ENCODE peak calls at places on chromosomes 4 and X, in seven cellular contexts. One of them, this sample, is unnamed.

GRCh38 chr4:20254517-20255250 is 3.0 kb downstream of the SLIT2 start:
- DNase-seq in psoas muscle: peak; percentile 57
- DNase-seq in cardiac fibroblast: peak; percentile 60
- DNase-seq in CD4-positive, alpha-beta T cell: no peak
- DNase-seq in AG10803: peak; percentile 44
- DNase-seq in prostate gland: no peak
- DNase-seq in Calu3: no peak
- DNase-seq in this sample: no peak

GRCh38 chr4:79865253-79865652 is 207.8 kb downstream of the ANTXR2 start:
- DNase-seq in AG10803: peak; percentile 53
- DNase-seq in prostate gland: no peak
- DNase-seq in Calu3: no peak
- DNase-seq in CD4-positive, alpha-beta T cell: no peak
- DNase-seq in cardiac fibroblast: peak; percentile 38
- DNase-seq in psoas muscle: no peak
- DNase-seq in this sample: no peak

GRCh38 chr4:152735302-152735917 is 44.1 kb downstream of the TIGD4 start:
- DNase-seq in psoas muscle: no peak
- DNase-seq in cardiac fibroblast: peak; percentile 51
- DNase-seq in prostate gland: no peak
- DNase-seq in CD4-positive, alpha-beta T cell: no peak
- DNase-seq in AG10803: peak; percentile 23
- DNase-seq in Calu3: no peak
- DNase-seq in this sample: no peak

GRCh38 chrX:17553451-17553850 is 178.5 kb downstream of the NHS start:
- DNase-seq in psoas muscle: no peak
- DNase-seq in AG10803: peak; percentile 74
- DNase-seq in CD4-positive, alpha-beta T cell: no peak
- DNase-seq in cardiac fibroblast: peak; percentile 83
- DNase-seq in prostate gland: peak; percentile 13
- DNase-seq in Calu3: peak; percentile 48
- DNase-seq in this sample: no peak

GRCh38 chr4:186190456-186191265 is 706 bp upstream of the CYP4V2 start:
- DNase-seq in CD4-positive, alpha-beta T cell: peak; percentile 26
- DNase-seq in AG10803: peak; percentile 10
- DNase-seq in prostate gland: peak; percentile 33
- DNase-seq in psoas muscle: no peak
- DNase-seq in cardiac fibroblast: peak; percentile 33
- DNase-seq in Calu3: peak; percentile 45
- DNase-seq in this sample: no peak

GRCh38 chr4:109803924-109804571 is 2.2 kb upstream of the CFI start:
- DNase-seq in Calu3: peak; percentile 40
- DNase-seq in cardiac fibroblast: peak; percentile 56
- DNase-seq in prostate gland: peak; percentile 25
- DNase-seq in CD4-positive, alpha-beta T cell: no peak
- DNase-seq in psoas muscle: no peak
- DNase-seq in AG10803: peak; percentile 45
- DNase-seq in this sample: no peak

GRCh38 chr4:139014391-139015268 is 951 bp upstream of the NOCT start:
- DNase-seq in Calu3: peak; percentile 41
- DNase-seq in psoas muscle: no peak
- DNase-seq in prostate gland: no peak
- DNase-seq in cardiac fibroblast: peak; percentile 96
- DNase-seq in AG10803: peak; percentile 95
- DNase-seq in CD4-positive, alpha-beta T cell: no peak
- DNase-seq in this sample: peak; percentile 62

GRCh38 chrX:31449975-31450374 is 378.1 kb upstream of the FTHL17 start:
- DNase-seq in psoas muscle: no peak
- DNase-seq in AG10803: peak; percentile 43
- DNase-seq in cardiac fibroblast: peak; percentile 51
- DNase-seq in CD4-positive, alpha-beta T cell: no peak
- DNase-seq in Calu3: no peak
- DNase-seq in prostate gland: no peak
- DNase-seq in this sample: no peak

GRCh38 chrX:150547511-150548115 is 20.8 kb upstream of the MTM1 start:
- DNase-seq in Calu3: peak; percentile 48
- DNase-seq in cardiac fibroblast: peak; percentile 34
- DNase-seq in prostate gland: peak; percentile 34
- DNase-seq in CD4-positive, alpha-beta T cell: no peak
- DNase-seq in psoas muscle: peak; percentile 83
- DNase-seq in AG10803: peak; percentile 38
- DNase-seq in this sample: peak; percentile 50

GRCh38 chr4:174222266-174222872 is 61.1 kb downstream of the FBXO8 start:
- DNase-seq in Calu3: peak; percentile 12
- DNase-seq in AG10803: peak; percentile 17
- DNase-seq in CD4-positive, alpha-beta T cell: no peak
- DNase-seq in psoas muscle: no peak
- DNase-seq in prostate gland: no peak
- DNase-seq in cardiac fibroblast: peak; percentile 59
- DNase-seq in this sample: no peak

GRCh38 chr4:84957509-84958420 is 8.7 kb downstream of the WDFY3 start:
- DNase-seq in prostate gland: no peak
- DNase-seq in Calu3: no peak
- DNase-seq in AG10803: no peak
- DNase-seq in cardiac fibroblast: no peak
- DNase-seq in psoas muscle: no peak
- DNase-seq in CD4-positive, alpha-beta T cell: no peak
- DNase-seq in this sample: no peak

GRCh38 chrX:6149231-6149870 is 79.3 kb downstream of the NLGN4X start:
- DNase-seq in CD4-positive, alpha-beta T cell: no peak
- DNase-seq in prostate gland: no peak
- DNase-seq in AG10803: no peak
- DNase-seq in Calu3: no peak
- DNase-seq in psoas muscle: no peak
- DNase-seq in cardiac fibroblast: no peak
- DNase-seq in this sample: no peak

GRCh38 chr4:6268650-6269399 is 825 bp upstream of the WFS1 start:
- DNase-seq in prostate gland: no peak
- DNase-seq in AG10803: no peak
- DNase-seq in CD4-positive, alpha-beta T cell: no peak
- DNase-seq in psoas muscle: peak; percentile 49
- DNase-seq in Calu3: no peak
- DNase-seq in cardiac fibroblast: no peak
- DNase-seq in this sample: no peak

GRCh38 chr4:16752150-16752549 is 146.3 kb downstream of the LDB2 start:
- DNase-seq in psoas muscle: no peak
- DNase-seq in CD4-positive, alpha-beta T cell: no peak
- DNase-seq in cardiac fibroblast: peak; percentile 58
- DNase-seq in prostate gland: no peak
- DNase-seq in Calu3: no peak
- DNase-seq in AG10803: no peak
- DNase-seq in this sample: no peak

GRCh38 chr4:8158710-8159521 is at the start of gene ABLIM2:
- DNase-seq in cardiac fibroblast: peak; percentile 98
- DNase-seq in psoas muscle: peak; percentile 99
- DNase-seq in prostate gland: peak; percentile 96
- DNase-seq in AG10803: peak; percentile 97
- DNase-seq in Calu3: peak; percentile 96
- DNase-seq in CD4-positive, alpha-beta T cell: peak; percentile 98
- DNase-seq in this sample: peak; percentile 98

GRCh38 chr4:80192937-80193336 is 4.4 kb upstream of the PRDM8 start:
- DNase-seq in psoas muscle: no peak
- DNase-seq in cardiac fibroblast: peak; percentile 67
- DNase-seq in Calu3: no peak
- DNase-seq in prostate gland: no peak
- DNase-seq in AG10803: peak; percentile 82
- DNase-seq in CD4-positive, alpha-beta T cell: no peak
- DNase-seq in this sample: no peak

GRCh38 chr4:173333658-173334084 is 487 bp downstream of the HMGB2 start:
- DNase-seq in CD4-positive, alpha-beta T cell: peak; percentile 10
- DNase-seq in Calu3: peak; percentile 28
- DNase-seq in psoas muscle: peak; percentile 78
- DNase-seq in cardiac fibroblast: no peak
- DNase-seq in prostate gland: peak; percentile 67
- DNase-seq in AG10803: peak; percentile 37
- DNase-seq in this sample: peak; percentile 52

GRCh38 chr4:99013402-99013843 is 17.9 kb downstream of the METAP1 start:
- DNase-seq in AG10803: no peak
- DNase-seq in cardiac fibroblast: peak; percentile 46
- DNase-seq in psoas muscle: no peak
- DNase-seq in prostate gland: no peak
- DNase-seq in Calu3: no peak
- DNase-seq in CD4-positive, alpha-beta T cell: no peak
- DNase-seq in this sample: no peak

GRCh38 chr4:170259631-170260153 is 169.9 kb upstream of the AADAT start:
- DNase-seq in psoas muscle: no peak
- DNase-seq in prostate gland: peak; percentile 84
- DNase-seq in Calu3: peak; percentile 80
- DNase-seq in cardiac fibroblast: peak; percentile 90
- DNase-seq in CD4-positive, alpha-beta T cell: no peak
- DNase-seq in AG10803: peak; percentile 74
- DNase-seq in this sample: no peak

GRCh38 chr4:186104114-186104894 is at the start of gene FAM149A:
- DNase-seq in prostate gland: peak; percentile 64
- DNase-seq in AG10803: no peak
- DNase-seq in psoas muscle: peak; percentile 53
- DNase-seq in Calu3: peak; percentile 69
- DNase-seq in CD4-positive, alpha-beta T cell: peak; percentile 11
- DNase-seq in cardiac fibroblast: no peak
- DNase-seq in this sample: no peak

GRCh38 chr4:33625762-33626161 is 2618.6 kb downstream of the ARAP2 start:
- DNase-seq in AG10803: no peak
- DNase-seq in cardiac fibroblast: no peak
- DNase-seq in Calu3: no peak
- DNase-seq in prostate gland: no peak
- DNase-seq in psoas muscle: no peak
- DNase-seq in CD4-positive, alpha-beta T cell: no peak
- DNase-seq in this sample: no peak

GRCh38 chr4:86972997-86973396 is 38.2 kb downstream of the AFF1 start:
- DNase-seq in Calu3: peak; percentile 56
- DNase-seq in psoas muscle: peak; percentile 54
- DNase-seq in CD4-positive, alpha-beta T cell: no peak
- DNase-seq in AG10803: no peak
- DNase-seq in prostate gland: peak; percentile 92
- DNase-seq in cardiac fibroblast: no peak
- DNase-seq in this sample: no peak

GRCh38 chrX:2848806-2849420 is 20.2 kb downstream of the GYG2 start:
- DNase-seq in prostate gland: no peak
- DNase-seq in AG10803: peak; percentile 73
- DNase-seq in cardiac fibroblast: peak; percentile 68
- DNase-seq in psoas muscle: no peak
- DNase-seq in Calu3: no peak
- DNase-seq in CD4-positive, alpha-beta T cell: no peak
- DNase-seq in this sample: no peak

GRCh38 chrX:23802431-23802830 is 19.5 kb downstream of the SAT1 start:
- DNase-seq in psoas muscle: no peak
- DNase-seq in CD4-positive, alpha-beta T cell: no peak
- DNase-seq in prostate gland: no peak
- DNase-seq in cardiac fibroblast: no peak
- DNase-seq in AG10803: no peak
- DNase-seq in Calu3: no peak
- DNase-seq in this sample: no peak

GRCh38 chr4:151227731-151228130 is 49.2 kb upstream of the PRSS48 start:
- DNase-seq in CD4-positive, alpha-beta T cell: no peak
- DNase-seq in cardiac fibroblast: peak; percentile 96
- DNase-seq in psoas muscle: peak; percentile 77
- DNase-seq in AG10803: peak; percentile 89
- DNase-seq in prostate gland: no peak
- DNase-seq in Calu3: no peak
- DNase-seq in this sample: no peak

GRCh38 chrX:12139934-12140611 is 1.8 kb downstream of the FRMPD4 start:
- DNase-seq in CD4-positive, alpha-beta T cell: no peak
- DNase-seq in psoas muscle: no peak
- DNase-seq in AG10803: peak; percentile 31
- DNase-seq in cardiac fibroblast: peak; percentile 52
- DNase-seq in prostate gland: no peak
- DNase-seq in Calu3: no peak
- DNase-seq in this sample: no peak

GRCh38 chr4:94765653-94766052 is 7.9 kb downstream of the BMPR1B start:
- DNase-seq in psoas muscle: no peak
- DNase-seq in CD4-positive, alpha-beta T cell: no peak
- DNase-seq in Calu3: no peak
- DNase-seq in cardiac fibroblast: no peak
- DNase-seq in AG10803: no peak
- DNase-seq in prostate gland: no peak
- DNase-seq in this sample: no peak

GRCh38 chrX:95383778-95384177 is 1300.9 kb upstream of the DIAPH2 start:
- DNase-seq in cardiac fibroblast: no peak
- DNase-seq in CD4-positive, alpha-beta T cell: no peak
- DNase-seq in prostate gland: peak; percentile 7
- DNase-seq in AG10803: no peak
- DNase-seq in Calu3: no peak
- DNase-seq in psoas muscle: no peak
- DNase-seq in this sample: no peak

GRCh38 chr4:135552131-135552530 is 1350.5 kb upstream of the PABPC4L start:
- DNase-seq in Calu3: no peak
- DNase-seq in prostate gland: no peak
- DNase-seq in AG10803: no peak
- DNase-seq in CD4-positive, alpha-beta T cell: no peak
- DNase-seq in cardiac fibroblast: no peak
- DNase-seq in psoas muscle: no peak
- DNase-seq in this sample: no peak

GRCh38 chr4:161419822-161420221 is 744.0 kb downstream of the FSTL5 start:
- DNase-seq in psoas muscle: no peak
- DNase-seq in AG10803: no peak
- DNase-seq in cardiac fibroblast: no peak
- DNase-seq in CD4-positive, alpha-beta T cell: no peak
- DNase-seq in Calu3: peak; percentile 37
- DNase-seq in prostate gland: no peak
- DNase-seq in this sample: peak; percentile 46
- TF ChIP-seq CTCF in psoas muscle: no peak
- TF ChIP-seq CTCF in AG10803: peak; percentile 19
- TF ChIP-seq CTCF in cardiac fibroblast: no peak
- TF ChIP-seq CTCF in CD4-positive, alpha-beta T cell: no peak
- TF ChIP-seq CTCF in Calu3: no peak
- TF ChIP-seq CTCF in prostate gland: no peak
- TF ChIP-seq CTCF in this sample: peak; percentile 33

GRCh38 chr4:10128761-10129160 is 12.2 kb upstream of the WDR1 start:
- DNase-seq in Calu3: no peak
- DNase-seq in prostate gland: no peak
- DNase-seq in cardiac fibroblast: no peak
- DNase-seq in CD4-positive, alpha-beta T cell: no peak
- DNase-seq in AG10803: no peak
- DNase-seq in psoas muscle: no peak
- DNase-seq in this sample: no peak
- TF ChIP-seq CTCF in Calu3: no peak
- TF ChIP-seq CTCF in prostate gland: no peak
- TF ChIP-seq CTCF in cardiac fibroblast: no peak
- TF ChIP-seq CTCF in CD4-positive, alpha-beta T cell: no peak
- TF ChIP-seq CTCF in AG10803: no peak
- TF ChIP-seq CTCF in psoas muscle: no peak
- TF ChIP-seq CTCF in this sample: no peak

GRCh38 chr4:44738615-44739014 is 12.3 kb upstream of the GNPDA2 start:
- DNase-seq in CD4-positive, alpha-beta T cell: no peak
- DNase-seq in Calu3: no peak
- DNase-seq in prostate gland: no peak
- DNase-seq in cardiac fibroblast: peak; percentile 14
- DNase-seq in AG10803: no peak
- DNase-seq in psoas muscle: no peak
- DNase-seq in this sample: no peak
- TF ChIP-seq CTCF in CD4-positive, alpha-beta T cell: peak; percentile 46
- TF ChIP-seq CTCF in Calu3: no peak
- TF ChIP-seq CTCF in prostate gland: no peak
- TF ChIP-seq CTCF in cardiac fibroblast: peak; percentile 38
- TF ChIP-seq CTCF in AG10803: peak; percentile 52
- TF ChIP-seq CTCF in psoas muscle: no peak
- TF ChIP-seq CTCF in this sample: no peak

DNA sequence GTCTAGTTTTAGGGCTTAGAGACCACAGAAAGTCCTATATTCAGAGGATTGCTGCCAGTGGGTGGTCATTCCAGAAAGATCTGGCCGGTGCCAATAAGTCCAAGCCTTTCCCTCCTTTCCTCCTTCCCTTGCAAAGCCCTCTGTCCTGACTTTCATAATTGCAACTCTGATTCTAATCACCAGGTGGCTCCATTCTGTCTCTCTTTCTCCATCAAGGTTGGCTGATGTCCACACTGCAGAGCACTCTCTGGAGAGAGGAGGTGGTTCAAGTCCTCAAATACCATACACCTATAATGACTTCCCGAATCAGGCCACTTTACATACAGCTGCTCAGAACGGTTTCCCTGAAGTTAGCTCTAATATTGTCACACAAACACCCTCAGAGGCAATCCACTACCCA is 22.4 kb upstream of the ARMCX4 start:
- DNase-seq in AG10803: peak; percentile 21
- DNase-seq in Calu3: peak; percentile 23
- DNase-seq in cardiac fibroblast: peak; percentile 38
- DNase-seq in CD4-positive, alpha-beta T cell: no peak
- DNase-seq in prostate gland: peak; percentile 4
- DNase-seq in psoas muscle: no peak
- DNase-seq in this sample: no peak
- TF ChIP-seq CTCF in AG10803: peak; percentile 47
- TF ChIP-seq CTCF in Calu3: no peak
- TF ChIP-seq CTCF in cardiac fibroblast: peak; percentile 48
- TF ChIP-seq CTCF in CD4-positive, alpha-beta T cell: no peak
- TF ChIP-seq CTCF in prostate gland: no peak
- TF ChIP-seq CTCF in psoas muscle: peak; percentile 23
- TF ChIP-seq CTCF in this sample: no peak

This sample was measured in CD14-positive monocyte.